ENCODE peak calls at places on chromosomes 7 and 10, in six cellular contexts. One of them, this sample, is unnamed.

GRCh38 chr10:78510566-78511323 is 477.1 kb downstream of the RPS24 start:
- DNase-seq in HFFc6: no peak
- DNase-seq in GM13976: no peak
- DNase-seq in tibial artery: no peak
- DNase-seq in heart left ventricle: no peak
- DNase-seq in RWPE2: no peak
- DNase-seq in this sample: no peak

GRCh38 chr10:127296696-127297095 is 100.3 kb upstream of the INSYN2A start:
- DNase-seq in HFFc6: no peak
- DNase-seq in GM13976: no peak
- DNase-seq in tibial artery: peak
- DNase-seq in heart left ventricle: no peak
- DNase-seq in RWPE2: no peak
- DNase-seq in this sample: no peak

GRCh38 chr7:129896568-129897382 is 56.0 kb downstream of the UBE2H start:
- DNase-seq in HFFc6: peak
- DNase-seq in GM13976: no peak
- DNase-seq in tibial artery: no peak
- DNase-seq in heart left ventricle: no peak
- DNase-seq in RWPE2: no peak
- DNase-seq in this sample: no peak

GRCh38 chr7:80596933-80597517 is 41.4 kb upstream of the CD36 start:
- DNase-seq in HFFc6: no peak
- DNase-seq in GM13976: no peak
- DNase-seq in tibial artery: no peak
- DNase-seq in heart left ventricle: no peak
- DNase-seq in RWPE2: no peak
- DNase-seq in this sample: no peak

GRCh38 chr10:93352638-93353383 is 129.3 kb downstream of the MYOF start:
- DNase-seq in HFFc6: peak
- DNase-seq in GM13976: peak
- DNase-seq in tibial artery: no peak
- DNase-seq in heart left ventricle: no peak
- DNase-seq in RWPE2: no peak
- DNase-seq in this sample: no peak

GRCh38 chr7:151925446-151926335 is 30.6 kb upstream of the GALNTL5 start:
- DNase-seq in HFFc6: no peak
- DNase-seq in GM13976: peak
- DNase-seq in tibial artery: peak
- DNase-seq in heart left ventricle: peak
- DNase-seq in RWPE2: no peak
- DNase-seq in this sample: peak

GRCh38 chr7:156230576-156230975 is 410.0 kb upstream of the RNF32 start:
- DNase-seq in HFFc6: no peak
- DNase-seq in GM13976: no peak
- DNase-seq in tibial artery: no peak
- DNase-seq in heart left ventricle: no peak
- DNase-seq in RWPE2: no peak
- DNase-seq in this sample: no peak

GRCh38 chr10:113945075-113945686 is 90.7 kb downstream of the NHLRC2 start:
- DNase-seq in HFFc6: peak
- DNase-seq in GM13976: no peak
- DNase-seq in tibial artery: no peak
- DNase-seq in heart left ventricle: no peak
- DNase-seq in RWPE2: no peak
- DNase-seq in this sample: no peak

GRCh38 chr7:35722054-35722849 is 27.3 kb upstream of the HERPUD2 start:
- DNase-seq in HFFc6: no peak
- DNase-seq in GM13976: no peak
- DNase-seq in tibial artery: no peak
- DNase-seq in heart left ventricle: no peak
- DNase-seq in RWPE2: no peak
- DNase-seq in this sample: peak

GRCh38 chr10:124708246-124708779 is 35.9 kb downstream of the FAM53B start:
- DNase-seq in HFFc6: no peak
- DNase-seq in GM13976: no peak
- DNase-seq in tibial artery: no peak
- DNase-seq in heart left ventricle: no peak
- DNase-seq in RWPE2: no peak
- DNase-seq in this sample: no peak

GRCh38 chr7:25852249-25852994 is 299.6 kb upstream of the NFE2L3 start:
- DNase-seq in HFFc6: no peak
- DNase-seq in GM13976: peak
- DNase-seq in tibial artery: peak
- DNase-seq in heart left ventricle: no peak
- DNase-seq in RWPE2: no peak
- DNase-seq in this sample: peak

GRCh38 chr10:102621418-102622325 is 22.6 kb upstream of the TRIM8 start:
- DNase-seq in HFFc6: no peak
- DNase-seq in GM13976: no peak
- DNase-seq in tibial artery: no peak
- DNase-seq in heart left ventricle: no peak
- DNase-seq in RWPE2: no peak
- DNase-seq in this sample: no peak

GRCh38 chr7:151745090-151745638 is 131.8 kb downstream of the PRKAG2 start:
- DNase-seq in HFFc6: peak
- DNase-seq in GM13976: no peak
- DNase-seq in tibial artery: peak
- DNase-seq in heart left ventricle: peak
- DNase-seq in RWPE2: peak
- DNase-seq in this sample: peak

GRCh38 chr10:16519908-16520861 is 1.5 kb downstream of the C1QL3 start:
- DNase-seq in HFFc6: no peak
- DNase-seq in GM13976: peak
- DNase-seq in tibial artery: no peak
- DNase-seq in heart left ventricle: no peak
- DNase-seq in RWPE2: no peak
- DNase-seq in this sample: peak

GRCh38 chr10:132867801-132868644 is 74.3 kb downstream of the CFAP46 start:
- DNase-seq in HFFc6: no peak
- DNase-seq in GM13976: no peak
- DNase-seq in tibial artery: peak
- DNase-seq in heart left ventricle: peak
- DNase-seq in RWPE2: peak
- DNase-seq in this sample: no peak

GRCh38 chr10:26557641-26558014 is 119.5 kb downstream of the APBB1IP start:
- DNase-seq in HFFc6: peak
- DNase-seq in GM13976: no peak
- DNase-seq in tibial artery: no peak
- DNase-seq in heart left ventricle: no peak
- DNase-seq in RWPE2: no peak
- DNase-seq in this sample: no peak

GRCh38 chr7:85000973-85001372 is 185.9 kb downstream of the SEMA3D start:
- DNase-seq in HFFc6: no peak
- DNase-seq in GM13976: no peak
- DNase-seq in tibial artery: no peak
- DNase-seq in heart left ventricle: no peak
- DNase-seq in RWPE2: no peak
- DNase-seq in this sample: no peak

GRCh38 chr10:110209926-110210662 is 2.7 kb downstream of the MXI1 start:
- DNase-seq in HFFc6: peak
- DNase-seq in GM13976: peak
- DNase-seq in tibial artery: peak
- DNase-seq in heart left ventricle: peak
- DNase-seq in RWPE2: no peak
- DNase-seq in this sample: no peak

GRCh38 chr10:3500408-3500856 is 284.6 kb downstream of the KLF6 start:
- DNase-seq in HFFc6: no peak
- DNase-seq in GM13976: no peak
- DNase-seq in tibial artery: peak
- DNase-seq in heart left ventricle: peak
- DNase-seq in RWPE2: no peak
- DNase-seq in this sample: no peak

GRCh38 chr7:101676956-101677355 is 47.9 kb upstream of the MYL10 start:
- DNase-seq in HFFc6: no peak
- DNase-seq in GM13976: no peak
- DNase-seq in tibial artery: no peak
- DNase-seq in heart left ventricle: no peak
- DNase-seq in RWPE2: no peak
- DNase-seq in this sample: no peak

GRCh38 chr10:95233377-95234034 is 39.5 kb downstream of the ACSM6 start:
- DNase-seq in HFFc6: no peak
- DNase-seq in GM13976: no peak
- DNase-seq in tibial artery: no peak
- DNase-seq in heart left ventricle: no peak
- DNase-seq in RWPE2: no peak
- DNase-seq in this sample: no peak

GRCh38 chr7:144386741-144387140 is 16.8 kb downstream of the NOBOX start:
- DNase-seq in HFFc6: peak
- DNase-seq in GM13976: no peak
- DNase-seq in tibial artery: peak
- DNase-seq in heart left ventricle: no peak
- DNase-seq in RWPE2: no peak
- DNase-seq in this sample: no peak

GRCh38 chr10:72260215-72260587 is 13.5 kb upstream of the DDIT4 start:
- DNase-seq in HFFc6: no peak
- DNase-seq in GM13976: no peak
- DNase-seq in tibial artery: no peak
- DNase-seq in heart left ventricle: peak
- DNase-seq in RWPE2: no peak
- DNase-seq in this sample: no peak

GRCh38 chr10:72260588-72261322 is 13.0 kb upstream of the DDIT4 start:
- DNase-seq in HFFc6: peak
- DNase-seq in GM13976: peak
- DNase-seq in tibial artery: peak
- DNase-seq in heart left ventricle: peak
- DNase-seq in RWPE2: peak
- DNase-seq in this sample: peak

GRCh38 chr10:72259491-72260214 is 14.1 kb upstream of the DDIT4 start:
- DNase-seq in HFFc6: peak
- DNase-seq in GM13976: peak
- DNase-seq in tibial artery: no peak
- DNase-seq in heart left ventricle: no peak
- DNase-seq in RWPE2: no peak
- DNase-seq in this sample: peak

GRCh38 chr10:72257051-72257892 is 16.5 kb upstream of the DDIT4 start:
- DNase-seq in HFFc6: no peak
- DNase-seq in GM13976: peak
- DNase-seq in tibial artery: peak
- DNase-seq in heart left ventricle: peak
- DNase-seq in RWPE2: no peak
- DNase-seq in this sample: no peak

DNA sequence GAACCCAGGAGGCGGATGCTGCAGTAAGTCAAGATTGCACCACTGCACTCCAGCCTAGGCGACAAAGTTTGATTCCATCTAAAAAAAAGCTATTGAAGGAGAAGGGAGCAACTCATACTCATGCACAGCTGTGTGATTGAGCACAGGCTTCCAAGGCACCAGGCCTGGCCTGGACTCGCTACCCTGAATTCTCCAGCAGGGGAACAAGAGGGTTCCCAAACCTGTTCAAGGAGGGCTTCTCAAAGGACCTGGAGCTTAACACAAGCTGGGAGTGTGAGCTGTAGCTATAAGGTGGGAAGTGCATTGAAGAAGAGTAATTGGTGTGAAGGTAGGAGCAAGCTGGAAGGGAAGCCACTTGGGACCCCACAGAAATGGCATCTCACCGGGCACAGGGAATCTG is 15.1 kb upstream of the DDIT4 start:
- DNase-seq in HFFc6: no peak
- DNase-seq in GM13976: no peak
- DNase-seq in tibial artery: no peak
- DNase-seq in heart left ventricle: no peak
- DNase-seq in RWPE2: no peak
- DNase-seq in this sample: no peak
- TF ChIP-seq CTCF in HFFc6: peak
- TF ChIP-seq CTCF in GM13976: no peak
- TF ChIP-seq CTCF in tibial artery: no peak
- TF ChIP-seq CTCF in heart left ventricle: no peak
- TF ChIP-seq CTCF in RWPE2: no peak
- TF ChIP-seq CTCF in this sample: no peak

GRCh38 chr7:33050425-33051318 is 11.9 kb downstream of the NT5C3A start:
- DNase-seq in HFFc6: peak
- DNase-seq in GM13976: no peak
- DNase-seq in tibial artery: no peak
- DNase-seq in heart left ventricle: no peak
- DNase-seq in RWPE2: no peak
- DNase-seq in this sample: peak
- TF ChIP-seq CTCF in HFFc6: peak
- TF ChIP-seq CTCF in GM13976: peak
- TF ChIP-seq CTCF in tibial artery: peak
- TF ChIP-seq CTCF in heart left ventricle: peak
- TF ChIP-seq CTCF in RWPE2: peak
- TF ChIP-seq CTCF in this sample: peak

DNA sequence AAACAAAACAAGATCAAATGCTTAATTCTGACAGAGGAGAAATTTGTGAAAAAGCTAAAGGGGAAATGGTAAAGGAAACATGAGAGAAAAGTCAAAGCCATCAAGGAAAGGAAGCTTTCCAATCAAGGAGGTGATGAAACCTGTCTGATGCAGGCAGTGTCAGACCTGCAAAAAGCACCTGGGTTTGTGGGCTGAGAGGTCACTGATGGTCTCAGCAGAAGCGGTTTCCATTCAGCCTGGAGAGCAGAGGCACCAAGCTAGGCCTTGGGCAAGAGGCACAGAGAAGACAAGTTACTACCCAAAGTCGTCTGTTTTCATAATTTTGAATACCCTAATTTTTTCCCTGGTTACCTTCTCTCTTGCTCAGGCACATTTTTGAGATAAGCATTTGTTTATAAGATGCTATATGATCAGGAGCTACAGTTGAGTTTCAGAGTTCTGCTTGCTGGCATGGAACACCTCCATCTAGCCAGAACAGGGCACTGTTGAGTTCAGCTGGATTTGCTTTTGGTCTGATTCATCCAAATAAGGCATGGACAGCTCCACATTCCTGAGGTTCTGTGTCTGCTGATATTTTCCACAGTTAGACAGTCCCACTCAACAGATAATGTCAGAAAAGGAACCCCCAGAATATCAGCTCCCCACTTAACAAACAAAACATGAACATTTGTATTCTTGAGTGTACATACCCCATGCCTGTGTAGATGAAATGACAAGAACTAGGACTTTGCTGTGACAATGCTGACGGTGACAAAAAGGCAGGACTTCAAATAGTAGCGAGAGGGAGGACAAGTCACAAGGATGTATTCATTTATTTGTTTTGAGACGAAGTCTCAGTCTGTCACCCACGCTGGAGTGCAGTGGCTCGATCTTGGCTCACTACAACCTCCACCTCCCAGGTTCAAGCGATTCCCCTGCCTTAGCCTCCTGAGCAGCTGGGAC is 4.9 kb upstream of the PPIA start:
- DNase-seq in HFFc6: peak
- DNase-seq in GM13976: no peak
- DNase-seq in tibial artery: no peak
- DNase-seq in heart left ventricle: no peak
- DNase-seq in RWPE2: no peak
- DNase-seq in this sample: no peak
- TF ChIP-seq CTCF in HFFc6: peak
- TF ChIP-seq CTCF in GM13976: no peak
- TF ChIP-seq CTCF in tibial artery: no peak
- TF ChIP-seq CTCF in heart left ventricle: no peak
- TF ChIP-seq CTCF in RWPE2: no peak
- TF ChIP-seq CTCF in this sample: no peak

DNA sequence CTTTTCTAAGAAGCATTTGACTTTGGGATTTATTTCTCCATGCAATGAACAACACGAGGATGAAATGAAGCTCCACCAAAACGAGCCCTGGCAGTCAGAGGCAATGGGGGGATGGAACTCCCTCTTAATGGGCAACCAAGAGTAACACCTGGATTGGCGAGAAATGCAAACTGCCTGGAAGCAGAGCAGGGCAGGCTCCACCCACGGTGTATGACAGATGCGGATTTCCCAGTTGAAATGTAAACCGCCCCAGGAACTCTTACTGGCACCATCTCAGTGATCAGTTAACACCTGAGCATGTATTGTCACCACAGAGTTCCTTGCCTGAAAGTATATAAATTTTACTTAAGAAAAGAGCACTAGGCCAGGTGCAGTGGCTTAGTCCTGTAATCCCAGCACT is 47.3 kb upstream of the AUTS2 start:
- DNase-seq in HFFc6: no peak
- DNase-seq in GM13976: no peak
- DNase-seq in tibial artery: no peak
- DNase-seq in heart left ventricle: no peak
- DNase-seq in RWPE2: no peak
- DNase-seq in this sample: no peak
- TF ChIP-seq CTCF in HFFc6: no peak
- TF ChIP-seq CTCF in GM13976: no peak
- TF ChIP-seq CTCF in tibial artery: no peak
- TF ChIP-seq CTCF in heart left ventricle: no peak
- TF ChIP-seq CTCF in RWPE2: no peak
- TF ChIP-seq CTCF in this sample: no peak